ENCODE peak calls at places on chromosomes 3 and 15, in nine cellular contexts. X is cardiac muscle cell; K is Jurkat, Clone E6-1; M is tibial artery; T is stimulated activated CD8-positive, alpha-beta memory T cell treated with anti-CD3 and anti-CD28 coated beads, Interleukin-7, amount 100 ng/mL, for 1 hour; C is activated CD4-positive, alpha-beta T cell treated with anti-CD3 and anti-CD28 coated beads for 24 hours; B is activated gamma-delta T cell treated with Interleukin-2 at 50 U/mL for 16 hours; E is BJ; R is retina. H is an unnamed sample.
A peak's percentile ranks its signal among the peaks of the same experiment; 100 is the strongest.

GRCh38 chr3:15271785-15272381 is 60.5 kb downstream of the SH3BP5 start:
- DNase-seq in C (peak; percentile 55), X (no peak), M (peak; percentile 80), E (no peak), B (peak; percentile 77), K (peak; percentile 99), R (no peak), T (peak; percentile 62), H (no peak)

GRCh38 chr15:41115088-41115651 is 910 bp downstream of the INO80 start:
- DNase-seq in E (no peak), B (no peak), R (no peak), X (peak; percentile 66), K (peak; percentile 54), M (no peak), T (no peak), C (no peak), H (peak; percentile 40)

GRCh38 chr3:162193148-162193547 is 696.5 kb downstream of the OTOL1 start:
- DNase-seq in X (no peak), B (no peak), E (no peak), R (no peak), M (no peak), C (no peak), T (no peak), K (no peak), H (no peak)

GRCh38 chr3:37145607-37146006 is 28.8 kb downstream of the LRRFIP2 start:
- DNase-seq in E (no peak), B (no peak), T (no peak), K (no peak), M (no peak), R (no peak), X (no peak), C (no peak), H (peak; percentile 36)

GRCh38 chr15:69032703-69033373 is 18.3 kb downstream of the NOX5 start:
- DNase-seq in T (no peak), K (no peak), C (no peak), M (no peak), X (no peak), B (no peak), E (no peak), R (no peak), H (no peak)

GRCh38 chr3:115912372-115912771 is 289.1 kb downstream of the GAP43 start:
- DNase-seq in T (no peak), E (no peak), X (no peak), C (no peak), M (no peak), R (no peak), K (no peak), B (no peak), H (peak; percentile 55)

GRCh38 chr3:102715030-102715697 is 280.3 kb downstream of the ZPLD1 start:
- DNase-seq in M (no peak), K (no peak), B (no peak), C (no peak), E (no peak), X (no peak), R (no peak), T (no peak), H (peak; percentile 17)

GRCh38 chr3:21825684-21826083 is 74.7 kb upstream of the ZNF385D start:
- DNase-seq in K (no peak), E (no peak), T (no peak), M (no peak), X (no peak), B (no peak), C (no peak), R (no peak), H (no peak)

GRCh38 chr3:141192345-141192744 is 39.3 kb upstream of the PXYLP1 start:
- DNase-seq in X (peak; percentile 96), T (peak; percentile 99), K (peak; percentile 95), E (peak; percentile 47), R (peak; percentile 97), C (peak; percentile 97), B (peak; percentile 99), M (peak; percentile 97), H (peak; percentile 90)

GRCh38 chr3:9770276-9770812 is 597 bp upstream of the CAMK1 start:
- DNase-seq in X (no peak), R (no peak), E (no peak), T (no peak), C (no peak), M (peak; percentile 95), K (no peak), B (no peak), H (peak; percentile 60)

GRCh38 chr15:68316061-68316804 is 38.7 kb downstream of the FEM1B start:
- DNase-seq in K (no peak), M (peak; percentile 65), E (no peak), R (peak; percentile 40), B (no peak), T (no peak), X (peak; percentile 44), C (no peak), H (no peak)

GRCh38 chr15:78969687-78970349 is 25.0 kb upstream of the CTSH start:
- DNase-seq in X (no peak), M (no peak), K (no peak), R (no peak), C (no peak), T (no peak), B (no peak), E (no peak), H (no peak)

GRCh38 chr15:80434926-80435720 is 30.9 kb downstream of the ARNT2 start:
- DNase-seq in B (no peak), R (peak; percentile 54), T (no peak), M (no peak), K (no peak), X (no peak), C (no peak), E (no peak), H (no peak)

GRCh38 chr15:96896766-96897165 is 566.3 kb downstream of the NR2F2 start:
- DNase-seq in X (no peak), R (no peak), M (no peak), E (no peak), T (no peak), C (no peak), B (no peak), K (no peak), H (no peak)

GRCh38 chr3:160929595-160929994 is 173.6 kb downstream of the PPM1L start:
- DNase-seq in R (peak; percentile 12), K (no peak), T (no peak), C (no peak), E (no peak), B (no peak), X (peak; percentile 3), M (peak; percentile 66), H (no peak)

GRCh38 chr3:20080956-20081554 is 40.8 kb downstream of the KAT2B start:
- DNase-seq in E (no peak), B (peak; percentile 30), C (no peak), M (peak; percentile 69), R (peak; percentile 70), T (peak; percentile 12), X (peak; percentile 63), K (no peak), H (peak; percentile 16)

GRCh38 chr3:51778554-51778953 is 483 bp downstream of the IQCF6 start:
- DNase-seq in T (no peak), E (no peak), R (no peak), C (no peak), B (no peak), M (no peak), X (no peak), K (no peak), H (no peak)

GRCh38 chr3:59267021-59267420 is 217.2 kb upstream of the CFAP20DC start:
- DNase-seq in T (no peak), K (no peak), R (no peak), E (no peak), C (no peak), B (no peak), X (no peak), M (no peak), H (no peak)

GRCh38 chr15:85388962-85389361 is 8.6 kb downstream of the AKAP13 start:
- DNase-seq in K (no peak), E (no peak), X (no peak), R (no peak), B (no peak), M (no peak), T (no peak), C (no peak), H (no peak)

GRCh38 chr3:127307431-127307830 is 19.6 kb upstream of the PRR20G start:
- DNase-seq in B (no peak), C (no peak), E (no peak), R (no peak), T (no peak), X (no peak), K (no peak), M (no peak), H (no peak)

GRCh38 chr3:8210752-8211405 is 290.7 kb upstream of the LMCD1 start:
- DNase-seq in T (no peak), M (no peak), C (no peak), R (no peak), B (no peak), E (no peak), K (no peak), X (no peak), H (peak; percentile 66)

H was measured in fibroblast of mammary gland.